ENCODE peak calls at places on chromosomes 1 and 21, in five cellular contexts. One of them, this sample, is unnamed.

GRCh38 chr1:9401080-9401453 is 108.4 kb downstream of the SPSB1 start:
- DNase-seq in adrenal gland: no peak
- DNase-seq in IMR-90: no peak
- DNase-seq in HCT116: no peak
- DNase-seq in gastrocnemius medialis: no peak
- DNase-seq in this sample: no peak

GRCh38 chr1:231702804-231703203 is 76.2 kb downstream of the DISC1 start:
- DNase-seq in adrenal gland: no peak
- DNase-seq in IMR-90: peak; percentile 65
- DNase-seq in gastrocnemius medialis: no peak
- DNase-seq in HCT116: no peak
- DNase-seq in this sample: no peak

GRCh38 chr1:210377934-210378333 is 49.2 kb downstream of the HHAT start:
- DNase-seq in IMR-90: peak; percentile 72
- DNase-seq in adrenal gland: no peak
- DNase-seq in gastrocnemius medialis: no peak
- DNase-seq in HCT116: no peak
- DNase-seq in this sample: no peak

GRCh38 chr1:4710592-4711190 is 56.3 kb downstream of the AJAP1 start:
- DNase-seq in HCT116: no peak
- DNase-seq in adrenal gland: no peak
- DNase-seq in IMR-90: no peak
- DNase-seq in gastrocnemius medialis: no peak
- DNase-seq in this sample: peak; percentile 36

GRCh38 chr1:109931189-109931672 is 20.6 kb downstream of the CSF1 start:
- DNase-seq in IMR-90: peak; percentile 77
- DNase-seq in HCT116: peak; percentile 24
- DNase-seq in gastrocnemius medialis: peak; percentile 68
- DNase-seq in adrenal gland: peak; percentile 95
- DNase-seq in this sample: no peak

GRCh38 chr1:42815938-42816599 is 853 bp upstream of the ERMAP start:
- DNase-seq in gastrocnemius medialis: no peak
- DNase-seq in IMR-90: peak; percentile 6
- DNase-seq in adrenal gland: no peak
- DNase-seq in HCT116: no peak
- DNase-seq in this sample: no peak

GRCh38 chr1:24277420-24278169 is 41.6 kb upstream of the GRHL3 start:
- DNase-seq in HCT116: no peak
- DNase-seq in adrenal gland: no peak
- DNase-seq in IMR-90: peak; percentile 29
- DNase-seq in gastrocnemius medialis: no peak
- DNase-seq in this sample: no peak

GRCh38 chr1:183735069-183735860 is 69.7 kb upstream of the RGL1 start:
- DNase-seq in IMR-90: peak; percentile 35
- DNase-seq in HCT116: no peak
- DNase-seq in adrenal gland: no peak
- DNase-seq in gastrocnemius medialis: no peak
- DNase-seq in this sample: no peak

GRCh38 chr1:245121523-245121922 is 33.3 kb upstream of the KIF26B start:
- DNase-seq in IMR-90: no peak
- DNase-seq in gastrocnemius medialis: no peak
- DNase-seq in adrenal gland: no peak
- DNase-seq in HCT116: no peak
- DNase-seq in this sample: no peak

GRCh38 chr1:156599811-156600210 is 1.5 kb downstream of the GPATCH4 start:
- DNase-seq in HCT116: no peak
- DNase-seq in gastrocnemius medialis: no peak
- DNase-seq in adrenal gland: no peak
- DNase-seq in IMR-90: no peak
- DNase-seq in this sample: no peak

DNA sequence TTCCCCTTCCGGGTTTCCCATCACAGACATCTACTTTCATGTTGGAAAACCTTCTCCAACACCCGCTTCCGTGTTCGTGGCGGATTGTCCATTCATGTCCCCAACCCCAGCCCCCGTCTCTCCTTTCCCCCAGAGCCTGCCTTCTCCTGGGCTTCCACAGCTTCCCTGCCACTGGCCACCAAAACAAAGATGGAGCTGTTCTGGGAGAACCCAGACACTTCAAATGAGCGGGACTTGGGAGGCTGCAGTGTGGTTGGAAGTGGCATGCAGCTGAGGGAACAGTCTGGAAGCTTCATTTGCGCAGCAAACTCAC is 2.8 kb downstream of the EFHD2 start:
- DNase-seq in adrenal gland: peak; percentile 16
- DNase-seq in IMR-90: no peak
- DNase-seq in gastrocnemius medialis: no peak
- DNase-seq in HCT116: no peak
- DNase-seq in this sample: no peak
- H3K27ac ChIP-seq in adrenal gland: no peak overlapping the region
- H3K27ac ChIP-seq in IMR-90: no peak overlapping the region
- H3K27ac ChIP-seq in gastrocnemius medialis: no peak overlapping the region
- H3K27ac ChIP-seq in HCT116: no peak overlapping the region
- H3K27ac ChIP-seq in this sample: no peak overlapping the region

DNA sequence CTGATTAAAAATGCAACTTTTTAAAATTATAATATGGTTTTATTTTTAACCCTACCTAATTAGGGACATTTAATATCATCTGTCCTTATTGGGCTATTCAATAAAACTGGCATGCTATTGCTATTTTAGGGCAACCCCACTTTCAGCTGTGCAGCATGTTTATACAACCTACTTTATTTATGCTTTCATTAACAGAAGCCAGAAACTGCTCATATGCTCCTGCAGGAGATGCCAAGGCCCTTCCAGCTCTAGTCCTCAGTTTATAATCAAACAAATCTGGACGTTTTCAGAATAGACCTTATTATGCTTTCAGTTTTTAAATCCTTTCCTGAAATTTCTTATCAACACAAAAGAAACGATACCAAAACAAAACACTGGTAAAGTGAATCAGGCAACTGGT is 53.3 kb downstream of the PTGS2 start:
- DNase-seq in adrenal gland: no peak
- DNase-seq in IMR-90: peak; percentile 5
- DNase-seq in gastrocnemius medialis: no peak
- DNase-seq in HCT116: no peak
- DNase-seq in this sample: no peak
- H3K27ac ChIP-seq in adrenal gland: no peak overlapping the region
- H3K27ac ChIP-seq in IMR-90: no peak overlapping the region
- H3K27ac ChIP-seq in gastrocnemius medialis: no peak overlapping the region
- H3K27ac ChIP-seq in HCT116: no peak overlapping the region
- H3K27ac ChIP-seq in this sample: no peak overlapping the region

GRCh38 chr21:44780140-44780508 is 21.5 kb downstream of the UBE2G2 start:
- DNase-seq in gastrocnemius medialis: no peak
- DNase-seq in adrenal gland: no peak
- DNase-seq in IMR-90: no peak
- DNase-seq in HCT116: no peak
- DNase-seq in this sample: no peak

GRCh38 chr21:44778983-44779382 is 22.6 kb downstream of the UBE2G2 start:
- DNase-seq in gastrocnemius medialis: no peak
- DNase-seq in adrenal gland: no peak
- DNase-seq in HCT116: no peak
- DNase-seq in IMR-90: no peak
- DNase-seq in this sample: no peak

GRCh38 chr21:44783023-44783696 is 18.5 kb downstream of the UBE2G2 start:
- DNase-seq in gastrocnemius medialis: no peak
- DNase-seq in HCT116: no peak
- DNase-seq in adrenal gland: no peak
- DNase-seq in IMR-90: no peak
- DNase-seq in this sample: no peak

GRCh38 chr21:44779417-44780139 is 22.0 kb downstream of the UBE2G2 start:
- DNase-seq in adrenal gland: no peak
- DNase-seq in HCT116: no peak
- DNase-seq in IMR-90: no peak
- DNase-seq in gastrocnemius medialis: no peak
- DNase-seq in this sample: no peak

GRCh38 chr21:44780767-44781459 is 20.7 kb downstream of the UBE2G2 start:
- DNase-seq in HCT116: no peak
- DNase-seq in adrenal gland: no peak
- DNase-seq in IMR-90: no peak
- DNase-seq in gastrocnemius medialis: no peak
- DNase-seq in this sample: no peak
- H3K27ac ChIP-seq in HCT116: no peak overlapping the region
- H3K27ac ChIP-seq in adrenal gland: no peak overlapping the region
- H3K27ac ChIP-seq in IMR-90: no peak overlapping the region
- H3K27ac ChIP-seq in gastrocnemius medialis: no peak overlapping the region
- H3K27ac ChIP-seq in this sample: no peak overlapping the region

GRCh38 chr1:168918860-168919741 is 187.4 kb upstream of the ATP1B1 start:
- DNase-seq in IMR-90: no peak
- DNase-seq in adrenal gland: no peak
- DNase-seq in gastrocnemius medialis: no peak
- DNase-seq in HCT116: no peak
- DNase-seq in this sample: no peak
- H3K27ac ChIP-seq in IMR-90: no peak overlapping the region
- H3K27ac ChIP-seq in adrenal gland: no peak overlapping the region
- H3K27ac ChIP-seq in gastrocnemius medialis: no peak overlapping the region
- H3K27ac ChIP-seq in HCT116: no peak overlapping the region
- H3K27ac ChIP-seq in this sample: peak overlapping the region; percentile 89